ENCODE peak calls at places on chromosomes 5 and 9, in seven cellular contexts. S is psoas muscle, X is GM23248, Q is uterus, R is hepatocyte, I is heart left ventricle, L is DND-41. J is an unnamed sample.

GRCh38 chr5:132089363-132089762 is 15.8 kb downstream of the CSF2 start:
- DNase-seq in S (no peak), X (no peak), Q (no peak), R (no peak), I (no peak), L (no peak), J (no peak)

GRCh38 chr5:135367554-135367953 is 31.5 kb downstream of the MACROH2A1 start:
- DNase-seq in S (no peak), X (no peak), Q (no peak), R (no peak), I (no peak), L (no peak), J (peak; percentile 38)

GRCh38 chr9:129235931-129236331 is 57.9 kb upstream of the IER5L start:
- DNase-seq in S (peak; percentile 9), X (no peak), Q (no peak), R (no peak), I (peak; percentile 10), L (peak; percentile 85), J (peak; percentile 84)

GRCh38 chr9:137012694-137013570 is 15.1 kb downstream of the ABCA2 start:
- DNase-seq in S (no peak), X (no peak), Q (no peak), R (no peak), I (no peak), L (no peak), J (no peak)

GRCh38 chr9:105994970-105995369 is 300.6 kb downstream of the TMEM38B start:
- DNase-seq in S (no peak), X (peak; percentile 2), Q (no peak), R (peak; percentile 26), I (no peak), L (no peak), J (no peak)

GRCh38 chr9:120583958-120584369 is 4.0 kb upstream of the CDK5RAP2 start:
- DNase-seq in S (peak; percentile 53), X (peak; percentile 77), Q (no peak), R (peak; percentile 14), I (peak; percentile 56), L (peak; percentile 50), J (no peak)

GRCh38 chr5:68494771-68495170 is 279.2 kb downstream of the PIK3R1 start:
- DNase-seq in S (no peak), X (peak; percentile 16), Q (no peak), R (no peak), I (no peak), L (no peak), J (no peak)

GRCh38 chr9:80596576-80596975 is 1024.8 kb downstream of the TLE4 start:
- DNase-seq in S (no peak), X (no peak), Q (no peak), R (no peak), I (no peak), L (no peak), J (no peak)

GRCh38 chr9:131263701-131264100 is 12.6 kb downstream of the FAM78A start:
- DNase-seq in S (no peak), X (no peak), Q (no peak), R (no peak), I (peak; percentile 15), L (no peak), J (no peak)

GRCh38 chr5:130992095-130992494 is 173.0 kb downstream of the HINT1 start:
- DNase-seq in S (no peak), X (peak; percentile 63), Q (no peak), R (peak; percentile 62), I (no peak), L (no peak), J (no peak)

GRCh38 chr9:121328876-121329681 is 41.0 kb downstream of the STOM start:
- DNase-seq in S (no peak), X (no peak), Q (no peak), R (no peak), I (no peak), L (no peak), J (no peak)

GRCh38 chr5:150192462-150192861 is 2.6 kb downstream of the SLC6A7 start:
- DNase-seq in S (no peak), X (no peak), Q (no peak), R (no peak), I (no peak), L (no peak), J (no peak)

GRCh38 chr5:92930057-92930456 is 651.0 kb downstream of the NR2F1-AS1 start:
- DNase-seq in S (no peak), X (no peak), Q (no peak), R (no peak), I (no peak), L (no peak), J (no peak)

GRCh38 chr5:159601216-159601615 is 270.9 kb upstream of the IL12B start:
- DNase-seq in S (no peak), X (no peak), Q (no peak), R (no peak), I (no peak), L (peak; percentile 54), J (no peak)

GRCh38 chr9:138103824-138104206 is 226.2 kb downstream of the CACNA1B start:
- DNase-seq in S (no peak), X (no peak), Q (no peak), R (no peak), I (no peak), L (no peak), J (peak; percentile 64)

GRCh38 chr9:138105561-138106505 is 228.3 kb downstream of the CACNA1B start:
- DNase-seq in S (no peak), X (no peak), Q (no peak), R (no peak), I (no peak), L (no peak), J (peak; percentile 36)

GRCh38 chr9:138103111-138103823 is 225.7 kb downstream of the CACNA1B start:
- DNase-seq in S (no peak), X (no peak), Q (no peak), R (peak; percentile 1), I (no peak), L (no peak), J (peak; percentile 29)

GRCh38 chr9:138104251-138105122 is 226.9 kb downstream of the CACNA1B start:
- DNase-seq in S (no peak), X (no peak), Q (no peak), R (no peak), I (no peak), L (no peak), J (peak; percentile 33)

DNA sequence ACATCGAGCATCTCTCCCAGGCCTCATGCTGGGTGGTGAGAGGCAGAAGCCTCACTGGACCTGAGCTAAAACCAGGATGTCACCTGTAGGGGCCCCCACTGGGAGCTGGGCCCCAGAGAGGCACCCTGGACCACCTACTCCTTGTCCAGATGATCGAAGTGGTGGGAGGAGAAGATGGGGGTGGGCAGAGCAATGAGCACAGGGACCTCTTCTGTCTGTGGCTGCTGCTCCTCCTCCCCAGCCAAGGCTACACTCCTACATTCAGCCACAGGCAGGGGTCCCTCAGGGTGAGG is 227.5 kb downstream of the CACNA1B start:
- DNase-seq in S (no peak), X (no peak), Q (no peak), R (no peak), I (no peak), L (no peak), J (no peak)
- H3K9me3 ChIP-seq in S (no peaks in the 10 kb centered on the region), X (no peaks in the 10 kb centered on the region), Q (no peaks in the 10 kb centered on the region), R (no peaks in the 10 kb centered on the region), I (no peaks in the 10 kb centered on the region), L (no peaks in the 10 kb centered on the region), J (no peaks in the 10 kb centered on the region)

DNA sequence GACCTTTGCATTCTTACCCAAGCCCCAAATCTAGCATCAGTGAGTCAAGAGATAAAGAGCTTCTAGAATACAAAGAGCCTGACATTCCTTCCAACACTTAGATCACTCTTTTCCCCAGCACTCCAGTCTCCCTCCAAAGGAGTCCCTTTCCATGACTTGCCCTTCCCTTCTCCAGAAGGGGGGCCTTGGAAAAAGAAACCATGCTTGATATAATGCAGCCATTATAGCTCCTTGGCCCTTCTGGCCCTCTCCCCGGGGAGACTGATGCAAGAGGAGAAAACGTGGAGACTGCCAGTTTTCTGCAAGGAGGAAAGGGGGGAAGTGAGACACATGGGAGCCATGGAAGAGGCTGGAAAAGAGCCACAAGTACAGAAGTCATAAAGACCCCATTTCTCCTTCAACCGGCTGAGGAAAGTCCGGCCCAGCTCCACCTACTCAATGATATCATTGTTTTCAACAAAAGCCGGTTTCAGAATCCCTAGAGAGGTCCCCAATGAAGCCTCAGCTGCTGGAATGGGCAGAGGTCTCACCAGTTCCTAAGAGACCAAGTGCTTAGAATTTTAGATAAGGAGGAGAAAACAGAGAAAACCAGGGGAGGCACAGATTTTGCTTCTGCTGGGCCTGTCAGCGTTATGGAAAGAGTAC is 29.0 kb downstream of the ADAM19 start:
- DNase-seq in S (no peak), X (peak; percentile 27), Q (peak; percentile 66), R (no peak), I (peak; percentile 74), L (no peak), J (no peak)
- H3K9me3 ChIP-seq in S (no peaks in the 10 kb centered on the region), X (no peaks in the 10 kb centered on the region), Q (no peaks in the 10 kb centered on the region), R (no peaks in the 10 kb centered on the region), I (no peaks in the 10 kb centered on the region), L (no peaks in the 10 kb centered on the region), J (no peaks in the 10 kb centered on the region)

GRCh38 chr5:141383345-141383744 is 803 bp downstream of the PCDHGA7 start:
- DNase-seq in S (no peak), X (no peak), Q (no peak), R (no peak), I (no peak), L (no peak), J (no peak)

GRCh38 chr5:141382469-141383294 is at the start of gene PCDHGA7:
- DNase-seq in S (no peak), X (no peak), Q (no peak), R (no peak), I (no peak), L (no peak), J (no peak)

GRCh38 chr5:141388661-141389060 is 1.2 kb downstream of the PCDHGB4 start:
- DNase-seq in S (no peak), X (no peak), Q (no peak), R (no peak), I (no peak), L (no peak), J (no peak)

GRCh38 chr5:141389153-141390042 is 1.9 kb downstream of the PCDHGB4 start:
- DNase-seq in S (no peak), X (no peak), Q (no peak), R (no peak), I (no peak), L (no peak), J (no peak)

DNA sequence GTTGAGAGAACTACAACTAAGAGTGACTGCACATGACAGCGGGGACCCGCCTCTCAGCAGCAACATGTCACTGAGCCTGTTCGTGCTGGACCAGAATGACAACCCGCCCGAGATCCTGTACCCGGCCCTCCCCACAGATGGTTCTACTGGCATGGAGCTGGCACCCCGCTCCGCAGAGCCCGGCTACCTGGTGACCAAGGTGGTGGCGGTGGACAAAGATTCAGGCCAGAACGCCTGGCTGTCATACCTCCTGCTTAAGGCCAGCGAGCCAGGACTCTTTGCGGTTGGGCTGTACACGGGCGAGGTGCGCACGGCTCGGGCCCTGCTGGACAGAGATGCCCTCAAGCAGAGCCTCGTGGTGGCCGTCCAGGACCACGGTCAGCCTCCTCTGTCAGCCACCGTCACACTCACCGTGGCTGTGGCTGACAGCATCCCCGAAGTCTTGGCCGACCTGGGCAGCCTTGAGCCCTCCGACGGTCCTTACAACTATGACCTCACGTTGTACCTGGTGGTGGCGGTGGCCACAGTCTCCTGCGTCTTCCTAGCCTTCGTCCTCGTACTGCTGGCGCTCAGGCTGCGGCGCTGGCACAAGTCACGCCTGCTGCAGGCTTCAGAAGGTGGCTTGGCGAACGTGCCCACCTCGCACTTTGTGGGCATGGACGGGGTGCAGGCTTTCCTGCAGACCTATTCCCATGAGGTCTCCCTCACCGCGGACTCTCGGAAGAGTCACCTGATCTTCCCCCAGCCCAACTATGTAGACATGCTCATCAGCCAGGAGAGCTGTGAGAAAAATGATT is 2.1 kb downstream of the PCDHGA7 start:
- DNase-seq in S (no peak), X (no peak), Q (no peak), R (no peak), I (no peak), L (no peak), J (no peak)
- H3K9me3 ChIP-seq in S (no peaks in the 10 kb centered on the region), X (no peaks in the 10 kb centered on the region), Q (peaks cover 89% of the 10 kb centered on the region), R (peaks cover 12% of the 10 kb centered on the region), I (no peaks in the 10 kb centered on the region), L (no peaks in the 10 kb centered on the region), J (peaks cover 98% of the 10 kb centered on the region)

GRCh38 chr5:179033004-179033580 is 9.5 kb downstream of the ZNF879 start:
- DNase-seq in S (no peak), X (peak; percentile 1), Q (no peak), R (no peak), I (no peak), L (no peak), J (no peak)
- H3K9me3 ChIP-seq in S (peaks cover 90% of the 10 kb centered on the region), X (peaks cover 29% of the 10 kb centered on the region), Q (peaks cover 83% of the 10 kb centered on the region), R (peaks cover 70% of the 10 kb centered on the region), I (peaks cover 11% of the 10 kb centered on the region), L (peaks cover 51% of the 10 kb centered on the region), J (peaks cover 100% of the 10 kb centered on the region)

J was measured in spleen.